ENCODE peak calls at places on chromosomes 4 and X, in six cellular contexts. D is non-pigmented ciliary epithelial cell, M is skeletal muscle cell, X is NCI-H2081, Y is Calu3, G is Caco-2. J is an unnamed sample.

GRCh38 chr4:39706829-39707511 is 9.0 kb downstream of the UBE2K start:
- DNase-seq in X (no peak), Y (no peak), G (peak), M (no peak), D (no peak), J (no peak)

GRCh38 chr4:103996059-103996458 is 276.3 kb upstream of the TACR3 start:
- DNase-seq in M (no peak), Y (no peak), D (peak), X (peak), G (no peak), J (no peak)

GRCh38 chr4:139622856-139623255 is 42.8 kb upstream of the MGST2 start:
- DNase-seq in M (no peak), X (no peak), D (no peak), G (no peak), Y (no peak), J (no peak)

GRCh38 chrX:129679856-129680255 is 25.1 kb upstream of the APLN start:
- DNase-seq in G (no peak), X (peak), D (no peak), M (no peak), Y (no peak), J (no peak)

GRCh38 chrX:153819398-153820083 is 10.8 kb downstream of the PDZD4 start:
- DNase-seq in X (no peak), D (no peak), Y (no peak), G (no peak), M (no peak), J (no peak)

GRCh38 chr4:39812500-39812899 is 114.6 kb downstream of the UBE2K start:
- DNase-seq in G (no peak), X (no peak), M (no peak), Y (no peak), D (no peak), J (no peak)

GRCh38 chrX:15913161-15913560 is 58.5 kb upstream of the AP1S2 start:
- DNase-seq in D (no peak), X (no peak), G (no peak), Y (no peak), M (no peak), J (no peak)

GRCh38 chr4:147732516-147733193 is 767 bp downstream of the ARHGAP10 start:
- DNase-seq in D (no peak), Y (peak), G (peak), X (peak), M (no peak), J (no peak)

GRCh38 chrX:101956556-101956955 is 24.7 kb upstream of the ZMAT1 start:
- DNase-seq in Y (no peak), M (no peak), G (no peak), D (no peak), X (no peak), J (no peak)

GRCh38 chr4:148749403-148749802 is 307.2 kb upstream of the NR3C2 start:
- DNase-seq in G (no peak), D (no peak), Y (no peak), M (no peak), X (no peak), J (no peak)

GRCh38 chr4:168437192-168437938 is 42.9 kb downstream of the DDX60L start:
- DNase-seq in G (no peak), Y (no peak), X (no peak), M (no peak), D (no peak), J (no peak)

GRCh38 chr4:10299601-10300000 is 157.6 kb downstream of the ZNF518B start:
- DNase-seq in Y (no peak), X (no peak), D (no peak), G (no peak), M (no peak), J (no peak)

GRCh38 chr4:86055898-86056297 is 304.0 kb downstream of the MAPK10 start:
- DNase-seq in D (peak), M (no peak), G (no peak), X (no peak), Y (no peak), J (no peak)

GRCh38 chrX:115940888-115941332 is 229.6 kb upstream of the AGTR2 start:
- DNase-seq in G (peak), X (peak), M (no peak), Y (no peak), D (no peak), J (no peak)

GRCh38 chr4:185243879-185244278 is 34.5 kb downstream of the SNX25 start:
- DNase-seq in M (no peak), Y (no peak), D (no peak), G (no peak), X (no peak), J (no peak)

GRCh38 chrX:109782994-109783711 is 50.1 kb upstream of the ACSL4 start:
- DNase-seq in M (no peak), D (no peak), G (no peak), Y (no peak), X (no peak), J (no peak)

J was measured in HS-5.